ENCODE peak calls at places on chromosome 9, in nine cellular contexts. E, V, I, Y, L, S, C, K and T are unnamed samples.

GRCh38 chr9:76817489-76817888 is 53.3 kb downstream of the PCA3 start:
- DNase-seq in V (no peak), C (no peak), E (no peak), S (no peak), I (no peak), Y (no peak), K (no peak), L (no peak), T (no peak)

GRCh38 chr9:133729646-133730281 is 8.4 kb downstream of the SARDH start:
- DNase-seq in E (no peak), L (peak; percentile 15), I (no peak), Y (peak; percentile 21), V (no peak), S (peak; percentile 43), C (no peak), K (no peak), T (peak; percentile 57)

GRCh38 chr9:86638109-86638508 is 283.9 kb upstream of the TUT7 start:
- DNase-seq in I (no peak), Y (no peak), E (no peak), V (no peak), L (no peak), K (no peak), C (no peak), S (no peak), T (no peak)

GRCh38 chr9:127320122-127320378 is 55.5 kb downstream of the GARNL3 start:
- DNase-seq in L (no peak), V (no peak), I (no peak), Y (no peak), K (no peak), S (no peak), E (no peak), C (no peak), T (no peak)

GRCh38 chr9:98767196-98767595 is 29.2 kb downstream of the ANKS6 start:
- DNase-seq in L (no peak), C (no peak), V (no peak), I (no peak), S (no peak), Y (no peak), K (no peak), E (no peak), T (no peak)

GRCh38 chr9:92740969-92741368 is 23.7 kb downstream of the BICD2 start:
- DNase-seq in C (no peak), Y (no peak), V (no peak), K (no peak), L (no peak), I (no peak), E (no peak), S (no peak), T (no peak)

GRCh38 chr9:110802416-110803035 is 133.9 kb downstream of the MUSK start:
- DNase-seq in V (no peak), K (no peak), Y (no peak), I (no peak), E (no peak), L (no peak), C (no peak), S (no peak), T (no peak)

GRCh38 chr9:97705354-97705950 is 8.3 kb upstream of the XPA start:
- DNase-seq in Y (no peak), S (no peak), V (no peak), K (no peak), E (no peak), C (no peak), L (no peak), I (no peak), T (no peak)

GRCh38 chr9:882416-882931 is 41.0 kb downstream of the DMRT1 start:
- DNase-seq in Y (no peak), C (peak; percentile 35), K (no peak), E (no peak), I (no peak), L (no peak), V (no peak), S (no peak), T (no peak)

GRCh38 chr9:126893079-126893478 is 21.5 kb upstream of the RALGPS1 start:
- DNase-seq in S (no peak), L (no peak), I (no peak), K (no peak), V (no peak), C (peak; percentile 25), Y (no peak), E (no peak), T (no peak)

GRCh38 chr9:22469928-22470544 is 23.4 kb downstream of the DMRTA1 start:
- DNase-seq in I (peak; percentile 8), Y (no peak), L (peak; percentile 11), V (no peak), E (no peak), S (no peak), C (peak; percentile 24), K (peak; percentile 3), T (no peak)

GRCh38 chr9:89361816-89362646 is 43.7 kb downstream of the SECISBP2 start:
- DNase-seq in C (no peak), V (peak; percentile 30), Y (no peak), L (no peak), K (no peak), I (no peak), S (no peak), E (no peak), T (peak; percentile 59)

GRCh38 chr9:87880116-87880515 is 2.6 kb upstream of the SPATA31E1 start:
- DNase-seq in L (no peak), I (no peak), Y (no peak), C (no peak), S (no peak), E (no peak), K (no peak), V (no peak), T (no peak)

GRCh38 chr9:63859475-63860215 is 1425.4 kb downstream of the FOXD4L5 start:
- DNase-seq in C (peak; percentile 49), V (peak; percentile 44), Y (no peak), K (no peak), I (no peak), L (peak; percentile 86), E (no peak), S (peak; percentile 85), T (no peak)

GRCh38 chr9:136689108-136689460 is 1.8 kb upstream of the AGPAT2 start:
- DNase-seq in E (no peak), S (no peak), K (no peak), V (no peak), I (no peak), C (no peak), Y (no peak), L (no peak), T (no peak)

GRCh38 chr9:68951879-68952659 is 61.8 kb downstream of the PRKACG start:
- DNase-seq in E (no peak), Y (no peak), K (no peak), S (no peak), L (no peak), C (no peak), I (no peak), V (no peak), T (no peak)

GRCh38 chr9:127130661-127131538 is 8.5 kb upstream of the ANGPTL2 start:
- DNase-seq in Y (no peak), S (no peak), E (no peak), L (peak; percentile 71), V (peak; percentile 86), I (peak; percentile 44), C (peak; percentile 40), K (no peak), T (peak; percentile 93)

GRCh38 chr9:37663926-37664325 is 13.2 kb downstream of the FRMPD1 start:
- DNase-seq in V (no peak), I (no peak), K (no peak), C (no peak), S (no peak), E (no peak), Y (no peak), L (no peak), T (no peak)

GRCh38 chr9:37667706-37668672 is 17.2 kb downstream of the FRMPD1 start:
- DNase-seq in I (no peak), V (no peak), L (no peak), S (no peak), Y (no peak), K (no peak), E (peak; percentile 33), C (peak; percentile 9), T (no peak)

DNA sequence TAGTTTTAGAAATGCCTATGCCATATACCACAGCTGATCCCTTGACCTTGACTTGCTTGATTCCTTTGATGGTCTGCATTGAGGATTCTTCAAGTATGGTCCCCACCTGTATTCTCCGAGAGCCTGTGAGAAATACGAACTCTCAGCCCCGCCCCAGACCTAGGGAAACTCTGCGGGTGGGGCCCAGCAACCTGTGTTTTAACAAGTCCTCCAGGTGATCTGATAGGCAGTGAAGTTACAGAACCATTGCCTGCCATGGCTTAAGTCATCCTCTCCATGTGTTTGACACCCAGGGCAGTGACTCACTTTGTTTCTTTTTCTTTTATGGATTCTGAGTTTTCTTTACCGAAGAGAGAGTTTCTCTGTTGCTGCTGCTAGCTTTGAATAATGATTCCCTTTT is 18.5 kb downstream of the FRMPD1 start:
- DNase-seq in E (no peak), L (no peak), V (no peak), Y (no peak), I (no peak), S (no peak), C (no peak), K (no peak), T (no peak)
- H3K9me3 ChIP-seq in E (peaks cover 5% of the 10 kb centered on the region), L (no peaks in the 10 kb centered on the region), V (no peaks in the 10 kb centered on the region), Y (no peaks in the 10 kb centered on the region), I (no peaks in the 10 kb centered on the region), S (no peaks in the 10 kb centered on the region), C (no peaks in the 10 kb centered on the region), K (no peaks in the 10 kb centered on the region), T (no peaks in the 10 kb centered on the region)

GRCh38 chr9:107705521-107705920 is 216.0 kb upstream of the KLF4 start:
- DNase-seq in C (no peak), S (no peak), E (no peak), K (no peak), L (no peak), V (no peak), I (no peak), Y (no peak), T (no peak)
- TF ChIP-seq EP300 in C (no peak), S (no peak), E (no peak), K (no peak), L (no peak), V (no peak), I (no peak), Y (no peak), T (no peak)

DNA sequence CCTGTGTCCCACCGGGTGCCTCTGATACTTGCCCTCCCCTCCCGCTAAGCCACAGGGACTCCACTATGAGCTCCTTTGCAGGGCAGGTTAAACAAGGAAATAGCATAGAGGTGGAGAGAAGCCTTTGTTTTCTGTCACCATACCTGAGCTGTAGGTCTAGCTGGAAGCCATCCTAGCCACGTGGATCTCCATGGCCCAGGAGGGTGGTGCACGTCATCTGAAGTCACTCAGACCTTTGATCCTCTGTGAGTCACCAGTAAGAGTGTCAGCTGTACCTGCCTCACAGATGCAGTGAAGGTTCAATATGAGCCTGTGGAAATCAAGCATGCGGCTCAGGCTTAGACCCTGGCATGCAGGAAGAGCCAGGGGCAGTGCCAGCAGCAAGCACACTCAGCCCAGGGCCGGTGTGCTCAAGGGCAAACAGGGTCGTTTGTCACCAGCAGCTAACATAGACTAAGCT is 55.1 kb downstream of the ASS1 start:
- DNase-seq in E (no peak), L (peak; percentile 23), Y (peak; percentile 51), C (peak; percentile 93), V (no peak), K (no peak), I (peak; percentile 80), S (no peak), T (no peak)
- TF ChIP-seq POLR2AphosphoS5 in E (no peak), L (no peak), Y (no peak), C (peak; percentile 75), V (no peak), K (no peak), I (peak; percentile 56), S (no peak), T (no peak)

GRCh38 chr9:123237220-123237619 is 31.2 kb downstream of the STRBP start:
- DNase-seq in V (no peak), S (no peak), E (no peak), C (no peak), L (no peak), Y (no peak), K (no peak), I (no peak), T (no peak)
- H3K9me3 ChIP-seq in V (no peaks in the 10 kb centered on the region), S (no peaks in the 10 kb centered on the region), E (no peaks in the 10 kb centered on the region), C (no peaks in the 10 kb centered on the region), L (no peaks in the 10 kb centered on the region), Y (no peaks in the 10 kb centered on the region), K (peaks cover 3% of the 10 kb centered on the region), I (no peaks in the 10 kb centered on the region), T (no peaks in the 10 kb centered on the region)